ENCODE peak calls at places on chromosomes 12 and 14, in five cellular contexts. P is OCI-LY7, N is body of pancreas, J is MM.1S, Z is SK-N-SH. U is an unnamed sample.

GRCh38 chr14:104700747-104701215 is 11.4 kb downstream of the INF2 start:
- DNase-seq in P (no peak), Z (no peak), J (no peak), N (no peak), U (no peak)

GRCh38 chr14:81301813-81302212 is 81.1 kb upstream of the GTF2A1 start:
- DNase-seq in Z (no peak), P (no peak), N (no peak), J (no peak), U (no peak)

GRCh38 chr12:118374126-118374725 is 1.5 kb upstream of the TAOK3 start:
- DNase-seq in P (no peak), Z (no peak), N (no peak), J (no peak), U (no peak)

GRCh38 chr12:16603265-16603915 is 2.6 kb downstream of the LMO3 start:
- DNase-seq in J (no peak), N (no peak), P (no peak), Z (no peak), U (no peak)

GRCh38 chr12:100348657-100349454 is 8.0 kb upstream of the SLC17A8 start:
- DNase-seq in J (peak; percentile 15), Z (peak; percentile 55), P (peak; percentile 33), N (no peak), U (peak; percentile 19)

GRCh38 chr14:104644236-104644635 is 39.7 kb upstream of the TMEM179 start:
- DNase-seq in N (no peak), Z (no peak), P (no peak), J (no peak), U (no peak)

GRCh38 chr14:89534896-89535615 is 118.0 kb upstream of the FOXN3 start:
- DNase-seq in P (no peak), N (no peak), Z (no peak), J (no peak), U (no peak)

GRCh38 chr12:130097798-130098255 is 64.4 kb upstream of the FZD10 start:
- DNase-seq in J (no peak), P (no peak), N (no peak), Z (no peak), U (peak; percentile 99)

GRCh38 chr14:104594310-104595046 is 10.1 kb downstream of the TMEM179 start:
- DNase-seq in P (no peak), J (no peak), N (peak; percentile 0), Z (peak; percentile 36), U (no peak)

GRCh38 chr14:37985826-37986470 is 221.8 kb upstream of the SSTR1 start:
- DNase-seq in Z (peak; percentile 2), J (peak; percentile 45), N (peak; percentile 63), P (peak; percentile 84), U (no peak)

GRCh38 chr12:43370299-43370698 is 181.7 kb downstream of the ADAMTS20 start:
- DNase-seq in J (no peak), N (no peak), P (no peak), Z (no peak), U (peak; percentile 96)

GRCh38 chr12:20555771-20556170 is 139.4 kb upstream of the SLCO1C1 start:
- DNase-seq in N (no peak), P (no peak), Z (no peak), J (no peak), U (no peak)

GRCh38 chr14:40368314-40368713 is 936.1 kb upstream of the FBXO33 start:
- DNase-seq in N (peak; percentile 7), P (no peak), Z (no peak), J (no peak), U (no peak)

GRCh38 chr12:49983892-49984291 is 11.1 kb downstream of the AQP6 start:
- DNase-seq in J (no peak), Z (peak; percentile 62), P (no peak), N (no peak), U (peak; percentile 33)

GRCh38 chr14:24315243-24315806 is 4.0 kb downstream of the LTB4R start:
- DNase-seq in J (no peak), Z (no peak), N (no peak), P (no peak), U (no peak)

GRCh38 chr12:96083020-96083489 is 47.7 kb upstream of the LTA4H start:
- DNase-seq in P (no peak), N (no peak), Z (no peak), J (no peak), U (peak; percentile 35)

GRCh38 chr14:92754956-92755355 is 6.5 kb upstream of the LGMN start:
- DNase-seq in J (no peak), P (no peak), Z (no peak), N (peak; percentile 18), U (no peak)

GRCh38 chr14:73696466-73697390 is 17.5 kb downstream of the PNMA1 start:
- DNase-seq in P (no peak), J (no peak), Z (no peak), N (no peak), U (peak; percentile 58)

GRCh38 chr14:92475451-92476187 is 38.0 kb upstream of the RIN3 start:
- DNase-seq in N (no peak), J (no peak), Z (no peak), P (no peak), U (no peak)

GRCh38 chr14:32013083-32013482 is 64.0 kb upstream of the ARHGAP5 start:
- DNase-seq in J (no peak), P (no peak), Z (no peak), N (no peak), U (no peak)

GRCh38 chr12:51395283-51396230 is 4.4 kb upstream of the GALNT6 start:
- DNase-seq in Z (peak; percentile 52), P (no peak), J (no peak), N (no peak), U (no peak)

GRCh38 chr12:70242695-70243509 is at the start of gene CNOT2:
- DNase-seq in Z (peak; percentile 90), P (peak; percentile 90), J (peak; percentile 86), N (peak; percentile 88), U (peak; percentile 86)

GRCh38 chr14:39085933-39086332 is 17.1 kb downstream of the SEC23A start:
- DNase-seq in N (no peak), Z (no peak), P (no peak), J (no peak), U (no peak)

GRCh38 chr14:63492391-63492790 is 50.8 kb downstream of the PPP2R5E start:
- DNase-seq in J (no peak), P (no peak), Z (no peak), N (no peak), U (peak; percentile 90)

GRCh38 chr12:52189376-52190174 is 2.2 kb downstream of the KRT80 start:
- DNase-seq in P (no peak), Z (no peak), J (no peak), N (no peak), U (no peak)

GRCh38 chr14:35576260-35576659 is 42.3 kb downstream of the INSM2 start:
- DNase-seq in Z (no peak), N (no peak), P (no peak), J (no peak), U (no peak)

GRCh38 chr14:94500264-94500663 is 9.0 kb downstream of the SERPINA12 start:
- DNase-seq in N (no peak), P (no peak), Z (no peak), J (no peak), U (no peak)

GRCh38 chr14:69260246-69260978 is 454 bp downstream of the GALNT16 start:
- DNase-seq in J (no peak), P (no peak), N (peak; percentile 15), Z (peak; percentile 78), U (no peak)

GRCh38 chr14:99475179-99475578 is 5.5 kb downstream of the SETD3 start:
- DNase-seq in N (peak; percentile 36), Z (no peak), J (no peak), P (no peak), U (peak; percentile 27)

GRCh38 chr12:94146166-94146565 is 2.2 kb upstream of the PLXNC1 start:
- DNase-seq in N (no peak), J (no peak), Z (no peak), P (no peak), U (no peak)

GRCh38 chr14:104390941-104391901 is 188.3 kb upstream of the C14orf180 start:
- DNase-seq in N (no peak), J (no peak), Z (no peak), P (no peak), U (no peak)

GRCh38 chr12:48823281-48823680 is 5.0 kb downstream of the CACNB3 start:
- DNase-seq in J (no peak), P (no peak), N (no peak), Z (no peak), U (no peak)
- H3K4me1 ChIP-seq in J (peaks cover 17% of the 10 kb centered on the region), P (peaks cover 3% of the 10 kb centered on the region), N (peaks cover 6% of the 10 kb centered on the region), Z (peaks cover 6% of the 10 kb centered on the region), U (no peaks in the 10 kb centered on the region)

GRCh38 chr12:110545812-110546211 is 37.3 kb downstream of the PPTC7 start:
- DNase-seq in N (no peak), P (no peak), J (no peak), Z (no peak), U (no peak)
- H3K27ac ChIP-seq in N (no peak overlapping the region), P (no peak overlapping the region), J (no peak overlapping the region), Z (peak overlapping the region; percentile 14), U (peak overlapping the region; percentile 51)

GRCh38 chr14:48723841-48724495 is 862.2 kb downstream of the RPS29 start:
- DNase-seq in P (no peak), Z (no peak), N (no peak), J (no peak), U (no peak)

GRCh38 chr14:48726080-48726642 is 860.0 kb downstream of the RPS29 start:
- DNase-seq in Z (no peak), J (no peak), P (no peak), N (no peak), U (no peak)

DNA sequence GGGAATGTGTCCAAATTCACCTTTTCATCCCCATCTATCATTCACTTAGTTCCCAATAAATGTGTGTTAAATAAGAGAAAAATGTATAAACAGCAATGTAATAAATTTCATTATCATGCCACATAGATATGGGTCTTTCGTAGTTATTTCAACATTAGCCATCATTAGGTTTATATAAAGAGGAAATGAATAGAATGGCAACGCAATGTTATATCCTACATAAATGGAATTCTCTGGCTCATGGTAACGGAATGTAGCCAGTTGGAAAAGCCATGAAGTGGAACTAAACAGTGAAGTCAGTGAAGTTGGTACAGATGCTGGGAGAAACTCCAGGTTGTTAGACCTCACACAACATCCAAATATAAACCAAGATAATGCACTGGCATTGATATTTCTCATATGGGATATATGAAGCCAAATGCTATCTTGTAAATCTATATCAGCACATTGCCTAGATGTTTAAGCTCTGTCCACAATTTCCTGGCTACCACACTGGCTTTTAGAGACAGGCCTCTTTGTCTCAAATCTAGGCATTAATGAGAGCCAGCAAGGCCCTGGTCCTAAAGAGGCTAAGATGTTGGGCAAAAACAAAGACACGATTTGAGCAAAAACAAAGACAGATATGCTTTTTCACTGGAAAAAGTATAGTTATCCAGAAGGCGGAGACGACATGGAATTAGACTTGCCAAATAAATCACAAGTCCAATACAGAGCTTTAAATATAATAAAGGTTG is 861.0 kb downstream of the RPS29 start:
- DNase-seq in P (no peak), Z (no peak), N (no peak), J (no peak), U (no peak)
- TF ChIP-seq CTCF in P (no peak), Z (no peak), N (no peak), J (no peak), U (no peak)

GRCh38 chr12:92339198-92339821 is 193.7 kb upstream of the BTG1 start:
- DNase-seq in Z (no peak), J (no peak), N (no peak), P (no peak), U (no peak)

GRCh38 chr12:92342574-92342973 is 196.9 kb upstream of the BTG1 start:
- DNase-seq in N (peak; percentile 23), P (no peak), Z (no peak), J (no peak), U (no peak)

GRCh38 chr12:92340441-92341332 is 195.0 kb upstream of the BTG1 start:
- DNase-seq in P (no peak), N (no peak), J (no peak), Z (peak; percentile 24), U (no peak)

GRCh38 chr12:92340003-92340402 is 194.4 kb upstream of the BTG1 start:
- DNase-seq in Z (no peak), P (no peak), N (no peak), J (no peak), U (no peak)

GRCh38 chr12:92341333-92341691 is 195.7 kb upstream of the BTG1 start:
- DNase-seq in Z (no peak), N (no peak), J (no peak), P (no peak), U (peak; percentile 93)
- H3K4me1 ChIP-seq in Z (no peaks in the 10 kb centered on the region), N (no peaks in the 10 kb centered on the region), J (no peaks in the 10 kb centered on the region), P (no peaks in the 10 kb centered on the region), U (peaks cover 6% of the 10 kb centered on the region)

U was measured in foreskin keratinocyte.